ENCODE peak calls at places on chromosomes 16 and 17, in five cellular contexts. B, N, G, K and V are unnamed samples. For H3K36me3, the result is how much of the 10 kb centered on the place peaks cover.

GRCh38 chr16:4327782-4328579 is 12.1 kb downstream of the GLIS2 start:
- DNase-seq in B (no peak), N (peak), G (peak), K (peak), V (no peak)

GRCh38 chr16:67897231-67897630 is 4.2 kb downstream of the PSKH1 start:
- DNase-seq in B (no peak), N (no peak), G (no peak), K (no peak), V (no peak)

GRCh38 chr16:19450186-19450585 is 32.5 kb downstream of the TMC5 start:
- DNase-seq in B (no peak), N (no peak), G (no peak), K (no peak), V (no peak)

GRCh38 chr17:32142857-32143524 is 689 bp downstream of the RHOT1 start:
- DNase-seq in B (no peak), N (peak), G (peak), K (peak), V (peak)

GRCh38 chr16:78669994-78670393 is 570.5 kb downstream of the WWOX start:
- DNase-seq in B (no peak), N (no peak), G (no peak), K (no peak), V (no peak)

GRCh38 chr17:60524463-60525346 is 1.3 kb downstream of the APPBP2 start:
- DNase-seq in B (no peak), N (no peak), G (no peak), K (no peak), V (no peak)

GRCh38 chr17:67160791-67161190 is 84.2 kb downstream of the HELZ start:
- DNase-seq in B (no peak), N (no peak), G (no peak), K (no peak), V (no peak)

GRCh38 chr16:23496826-23497542 is 13.3 kb downstream of the GGA2 start:
- DNase-seq in B (no peak), N (no peak), G (no peak), K (no peak), V (no peak)

GRCh38 chr17:65678534-65678933 is 117.1 kb upstream of the AXIN2 start:
- DNase-seq in B (no peak), N (no peak), G (no peak), K (no peak), V (no peak)

GRCh38 chr17:82457071-82457789 is 1.3 kb upstream of the NARF start:
- DNase-seq in B (no peak), N (no peak), G (no peak), K (no peak), V (no peak)

GRCh38 chr16:87235810-87236515 is 81.2 kb downstream of the C16orf95 start:
- DNase-seq in B (no peak), N (no peak), G (no peak), K (no peak), V (no peak)

GRCh38 chr17:34579017-34579946 is at the start of gene TMEM132E:
- DNase-seq in B (no peak), N (no peak), G (peak), K (no peak), V (no peak)

GRCh38 chr16:85365120-85365519 is 248.0 kb upstream of the GSE1 start:
- DNase-seq in B (no peak), N (no peak), G (no peak), K (no peak), V (no peak)

GRCh38 chr17:2723505-2723996 is 12.0 kb upstream of the CLUH start:
- DNase-seq in B (no peak), N (no peak), G (no peak), K (no peak), V (no peak)

GRCh38 chr16:1492923-1493745 is at the start of gene TELO2:
- DNase-seq in B (peak), N (peak), G (peak), K (peak), V (peak)

GRCh38 chr17:45425125-45425983 is 7.3 kb downstream of the ARHGAP27 start:
- DNase-seq in B (no peak), N (no peak), G (no peak), K (no peak), V (no peak)

GRCh38 chr17:68057531-68057952 is 22.0 kb downstream of the KPNA2 start:
- DNase-seq in B (no peak), N (peak), G (no peak), K (peak), V (peak)

GRCh38 chr17:69560987-69561441 is 146.5 kb downstream of the MAP2K6 start:
- DNase-seq in B (no peak), N (no peak), G (no peak), K (no peak), V (no peak)

GRCh38 chr17:12027658-12028057 is 7.0 kb downstream of the MAP2K4 start:
- DNase-seq in B (no peak), N (no peak), G (no peak), K (no peak), V (no peak)

GRCh38 chr17:17080181-17080631 is 37.9 kb downstream of the MPRIP start:
- DNase-seq in B (no peak), N (no peak), G (peak), K (no peak), V (no peak)

GRCh38 chr16:87060026-87060986 is 256.9 kb downstream of the C16orf95 start:
- DNase-seq in B (no peak), N (no peak), G (no peak), K (no peak), V (no peak)

GRCh38 chr17:37519241-37519985 is 29.7 kb downstream of the DUSP14 start:
- DNase-seq in B (no peak), N (no peak), G (no peak), K (no peak), V (no peak)

GRCh38 chr16:12440233-12440530 is 363.5 kb downstream of the CPPED1 start:
- DNase-seq in B (no peak), N (no peak), G (no peak), K (no peak), V (no peak)

GRCh38 chr17:2837147-2837561 is 40.9 kb downstream of the RAP1GAP2 start:
- DNase-seq in B (no peak), N (peak), G (no peak), K (peak), V (peak)

GRCh38 chr16:48432136-48432535 is 46.9 kb upstream of the SIAH1 start:
- DNase-seq in B (no peak), N (no peak), G (no peak), K (no peak), V (no peak)

GRCh38 chr17:78357177-78357586 is 2.7 kb downstream of the SOCS3 start:
- DNase-seq in B (no peak), N (no peak), G (no peak), K (peak), V (no peak)

GRCh38 chr16:56109205-56109604 is 82.1 kb upstream of the GNAO1 start:
- DNase-seq in B (no peak), N (no peak), G (no peak), K (no peak), V (no peak)

GRCh38 chr16:720507-720989 is 398 bp upstream of the ANTKMT start:
- DNase-seq in B (no peak), N (no peak), G (peak), K (no peak), V (no peak)

GRCh38 chr17:1482686-1483445 is 9.6 kb downstream of the MYO1C start:
- DNase-seq in B (no peak), N (no peak), G (no peak), K (no peak), V (no peak)

GRCh38 chr16:85460983-85461813 is 151.9 kb upstream of the GSE1 start:
- DNase-seq in B (no peak), N (no peak), G (no peak), K (no peak), V (no peak)

GRCh38 chr16:48720266-48720665 is 110.3 kb upstream of the N4BP1 start:
- DNase-seq in B (no peak), N (no peak), G (no peak), K (no peak), V (no peak)

GRCh38 chr16:27499659-27500055 is 50.1 kb downstream of the GTF3C1 start:
- DNase-seq in B (no peak), N (no peak), G (no peak), K (no peak), V (no peak)

GRCh38 chr17:39701784-39702422 is 2.0 kb downstream of the ERBB2 start:
- DNase-seq in B (no peak), N (no peak), G (no peak), K (no peak), V (no peak)

GRCh38 chr17:39700148-39700987 is 504 bp downstream of the ERBB2 start:
- DNase-seq in B (no peak), N (no peak), G (no peak), K (no peak), V (no peak)

GRCh38 chr17:39701012-39701783 is 1.3 kb downstream of the ERBB2 start:
- DNase-seq in B (no peak), N (no peak), G (no peak), K (no peak), V (no peak)

GRCh38 chr17:39697961-39698360 is 1.9 kb upstream of the ERBB2 start:
- DNase-seq in B (no peak), N (no peak), G (no peak), K (no peak), V (no peak)

DNA sequence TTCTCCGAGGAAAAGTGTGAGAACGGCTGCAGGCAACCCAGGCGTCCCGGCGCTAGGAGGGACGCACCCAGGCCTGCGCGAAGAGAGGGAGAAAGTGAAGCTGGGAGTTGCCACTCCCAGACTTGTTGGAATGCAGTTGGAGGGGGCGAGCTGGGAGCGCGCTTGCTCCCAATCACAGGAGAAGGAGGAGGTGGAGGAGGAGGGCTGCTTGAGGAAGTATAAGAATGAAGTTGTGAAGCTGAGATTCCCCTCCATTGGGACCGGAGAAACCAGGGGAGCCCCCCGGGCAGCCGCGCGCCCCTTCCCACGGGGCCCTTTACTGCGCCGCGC is at the start of gene ERBB2:
- DNase-seq in B (no peak), N (no peak), G (peak), K (no peak), V (no peak)
- H3K27ac ChIP-seq in B (peak), N (no peak), G (peak), K (no peak), V (no peak)

DNA sequence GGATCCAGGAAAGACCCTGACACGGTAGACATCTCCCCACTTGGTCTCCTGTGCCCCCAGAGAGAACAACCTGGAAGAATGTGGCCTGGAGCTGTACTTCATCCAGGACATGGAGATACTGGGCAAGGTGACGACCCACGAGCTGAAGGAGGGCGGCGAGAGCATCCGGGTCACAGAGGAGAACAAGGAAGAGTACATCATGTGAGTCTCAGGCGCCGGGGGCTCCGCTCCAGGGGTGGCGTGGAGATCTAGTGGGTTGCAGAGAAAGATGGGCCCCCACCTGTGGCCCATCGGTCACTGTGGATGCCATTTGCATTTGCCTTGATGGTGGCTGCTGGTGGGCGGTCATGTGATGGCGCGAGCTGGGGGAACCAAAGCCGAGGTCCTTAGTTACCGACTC is 14.9 kb upstream of the CLEC18A start:
- DNase-seq in B (no peak), N (no peak), G (no peak), K (no peak), V (no peak)
- H3K36me3 ChIP-seq in B (under half), N (half or more), G (half or more), K (half or more), V (under half)

GRCh38 chr17:62801553-62801952 is 6.6 kb downstream of the MARCHF10 start:
- DNase-seq in B (no peak), N (no peak), G (no peak), K (no peak), V (no peak)
- H3K27ac ChIP-seq in B (no peak), N (no peak), G (no peak), K (no peak), V (no peak)

GRCh38 chr17:15233971-15234370 is 31.2 kb downstream of the PMP22 start:
- DNase-seq in B (no peak), N (no peak), G (no peak), K (no peak), V (no peak)
- H3K36me3 ChIP-seq in B (under half), N (under half), G (half or more), K (under half), V (under half)

GRCh38 chr16:31107465-31107867 is 720 bp upstream of the BCKDK start:
- DNase-seq in B (no peak), N (no peak), G (no peak), K (no peak), V (no peak)
- H3K27ac ChIP-seq in B (peak), N (no peak), G (peak), K (no peak), V (peak)

DNA sequence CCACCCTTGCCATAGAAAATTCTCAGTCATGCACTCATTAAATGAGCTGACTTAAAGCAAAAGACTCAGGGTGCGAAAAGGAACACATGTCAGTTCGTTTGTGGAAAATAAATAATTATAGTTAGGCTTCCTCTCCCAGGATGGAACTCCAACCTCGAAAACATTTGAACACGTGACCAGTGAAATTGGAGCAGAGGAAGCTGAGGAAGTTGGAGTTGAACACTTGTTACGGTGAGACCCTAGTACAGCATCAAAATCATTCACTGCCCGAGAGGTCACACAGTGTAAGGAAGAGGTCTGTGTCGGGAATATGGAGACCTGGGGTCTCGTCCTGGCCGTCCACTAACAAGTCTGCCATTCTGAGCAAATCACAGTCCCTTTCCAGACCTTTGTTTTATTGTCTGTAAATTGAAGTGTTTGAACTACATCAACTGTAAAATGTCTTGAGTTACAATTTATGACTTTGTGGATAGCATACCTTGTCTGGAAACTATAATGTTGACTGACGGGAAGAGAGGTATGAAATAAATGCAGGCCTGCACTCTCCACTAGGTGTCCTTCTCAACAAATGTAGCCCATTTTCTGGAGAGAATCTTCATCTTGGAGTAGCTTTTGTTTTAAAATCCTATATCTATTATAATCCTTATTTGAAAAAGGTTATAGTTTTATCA is 7.7 kb downstream of the PSMD7 start:
- DNase-seq in B (no peak), N (no peak), G (no peak), K (no peak), V (no peak)
- H3K36me3 ChIP-seq in B (half or more), N (half or more), G (half or more), K (half or more), V (half or more)

DNA sequence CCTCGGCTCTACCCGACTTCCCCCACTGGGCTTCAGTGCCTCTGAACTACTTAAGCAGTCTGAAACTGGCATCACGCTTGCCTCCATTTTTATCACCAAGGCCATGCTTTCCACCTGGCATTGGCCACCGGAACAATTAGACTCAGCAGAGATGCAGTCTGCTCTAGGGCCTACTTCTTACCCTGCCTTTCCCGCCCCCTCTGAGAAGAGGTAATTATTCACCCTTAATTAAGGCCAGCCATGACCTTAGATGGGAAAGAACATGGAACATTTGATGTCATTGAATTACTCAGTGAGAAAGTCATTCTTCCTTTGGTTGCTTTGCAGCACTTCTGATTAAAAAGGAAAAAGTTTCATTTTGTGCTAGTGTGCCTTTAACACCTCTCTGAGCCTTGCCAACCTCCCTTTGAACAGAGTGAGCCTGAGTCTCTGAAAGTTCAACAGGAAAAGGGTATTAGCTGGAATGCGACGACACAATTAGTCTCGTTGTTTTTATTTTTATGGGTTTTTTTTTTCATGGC is 60.9 kb upstream of the TNRC6A start:
- DNase-seq in B (no peak), N (no peak), G (no peak), K (no peak), V (no peak)
- H3K27ac ChIP-seq in B (peak), N (no peak), G (peak), K (no peak), V (no peak)

GRCh38 chr16:81730090-81731051 is 48.7 kb upstream of the PLCG2 start:
- DNase-seq in B (no peak), N (peak), G (peak), K (peak), V (peak)

GRCh38 chr16:81732699-81733098 is 46.4 kb upstream of the PLCG2 start:
- DNase-seq in B (no peak), N (no peak), G (no peak), K (no peak), V (no peak)

GRCh38 chr16:81728435-81728834 is 50.7 kb upstream of the PLCG2 start:
- DNase-seq in B (no peak), N (no peak), G (no peak), K (no peak), V (no peak)

GRCh38 chr16:81731636-81732035 is 47.5 kb upstream of the PLCG2 start:
- DNase-seq in B (no peak), N (no peak), G (no peak), K (no peak), V (no peak)

DNA sequence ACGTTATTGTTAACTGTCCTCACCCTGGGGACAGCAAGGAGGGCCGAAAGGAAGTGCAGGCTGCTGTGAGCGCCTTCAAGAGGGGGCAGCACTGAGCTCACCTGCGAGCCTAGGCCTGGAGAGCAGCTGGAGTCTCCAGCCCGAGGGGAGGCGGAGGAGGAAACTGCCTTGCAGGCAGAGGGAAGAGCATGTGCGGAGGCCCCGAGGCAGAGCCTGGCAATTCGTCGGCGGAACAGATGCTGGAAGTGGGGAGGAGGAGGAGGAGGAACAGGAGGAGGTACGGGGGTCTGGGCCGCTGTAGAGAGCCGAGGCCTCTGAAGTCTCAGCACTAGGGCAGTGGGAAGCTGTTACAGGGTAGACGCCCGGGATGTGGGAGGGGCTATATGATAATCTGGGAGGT is 49.6 kb upstream of the PLCG2 start:
- DNase-seq in B (no peak), N (no peak), G (no peak), K (no peak), V (no peak)
- H3K36me3 ChIP-seq in B (under half), N (under half), G (under half), K (under half), V (under half)